ENCODE peak calls at places on chromosome 22, in eight cellular contexts. One of them, this sample, is unnamed.
A peak's percentile ranks its signal among the peaks of the same experiment; 100 is the strongest.

GRCh38 chr22:24107668-24108067 is 73.6 kb upstream of the SUSD2 start:
- DNase-seq in A549: no peak
- DNase-seq in IMR-90: peak; percentile 90
- DNase-seq in AG04450: peak; percentile 83
- DNase-seq in psoas muscle: peak; percentile 92
- DNase-seq in kidney: peak; percentile 86
- DNase-seq in kidney epithelial cell: no peak
- DNase-seq in astrocyte of the cerebellum: peak; percentile 93
- DNase-seq in this sample: peak; percentile 59

GRCh38 chr22:46484156-46484860 is 53.1 kb downstream of the CELSR1 start:
- DNase-seq in A549: no peak
- DNase-seq in IMR-90: no peak
- DNase-seq in AG04450: no peak
- DNase-seq in psoas muscle: no peak
- DNase-seq in kidney: peak; percentile 72
- DNase-seq in kidney epithelial cell: no peak
- DNase-seq in astrocyte of the cerebellum: no peak
- DNase-seq in this sample: no peak

GRCh38 chr22:23176645-23177027 is 3.7 kb upstream of the BCR start:
- DNase-seq in A549: no peak
- DNase-seq in IMR-90: no peak
- DNase-seq in AG04450: no peak
- DNase-seq in psoas muscle: no peak
- DNase-seq in kidney: no peak
- DNase-seq in kidney epithelial cell: no peak
- DNase-seq in astrocyte of the cerebellum: no peak
- DNase-seq in this sample: no peak

GRCh38 chr22:45242778-45243191 is 2.1 kb upstream of the KIAA0930 start:
- DNase-seq in A549: no peak
- DNase-seq in IMR-90: no peak
- DNase-seq in AG04450: no peak
- DNase-seq in psoas muscle: no peak
- DNase-seq in kidney: peak; percentile 69
- DNase-seq in kidney epithelial cell: no peak
- DNase-seq in astrocyte of the cerebellum: no peak
- DNase-seq in this sample: no peak

GRCh38 chr22:20834725-20835124 is 23.9 kb downstream of the PI4KA start:
- DNase-seq in A549: no peak
- DNase-seq in IMR-90: no peak
- DNase-seq in AG04450: no peak
- DNase-seq in psoas muscle: no peak
- DNase-seq in kidney: no peak
- DNase-seq in kidney epithelial cell: no peak
- DNase-seq in astrocyte of the cerebellum: no peak
- DNase-seq in this sample: no peak

GRCh38 chr22:35892192-35892591 is 136.4 kb downstream of the RBFOX2 start:
- DNase-seq in A549: no peak
- DNase-seq in IMR-90: peak; percentile 75
- DNase-seq in AG04450: peak; percentile 18
- DNase-seq in psoas muscle: no peak
- DNase-seq in kidney: no peak
- DNase-seq in kidney epithelial cell: no peak
- DNase-seq in astrocyte of the cerebellum: peak; percentile 64
- DNase-seq in this sample: peak; percentile 48

GRCh38 chr22:31162015-31162765 is 2.2 kb downstream of the RNF185 start:
- DNase-seq in A549: no peak
- DNase-seq in IMR-90: no peak
- DNase-seq in AG04450: no peak
- DNase-seq in psoas muscle: no peak
- DNase-seq in kidney: no peak
- DNase-seq in kidney epithelial cell: no peak
- DNase-seq in astrocyte of the cerebellum: no peak
- DNase-seq in this sample: no peak

GRCh38 chr22:24986816-24987215 is 34.3 kb downstream of the KIAA1671 start:
- DNase-seq in A549: no peak
- DNase-seq in IMR-90: no peak
- DNase-seq in AG04450: no peak
- DNase-seq in psoas muscle: no peak
- DNase-seq in kidney: no peak
- DNase-seq in kidney epithelial cell: no peak
- DNase-seq in astrocyte of the cerebellum: no peak
- DNase-seq in this sample: no peak

GRCh38 chr22:37898441-37899181 is 7.5 kb upstream of the MICALL1 start:
- DNase-seq in A549: no peak
- DNase-seq in IMR-90: no peak
- DNase-seq in AG04450: no peak
- DNase-seq in psoas muscle: no peak
- DNase-seq in kidney: no peak
- DNase-seq in kidney epithelial cell: no peak
- DNase-seq in astrocyte of the cerebellum: no peak
- DNase-seq in this sample: no peak

GRCh38 chr22:17063372-17064106 is 21.3 kb upstream of the IL17RA start:
- DNase-seq in A549: no peak
- DNase-seq in IMR-90: no peak
- DNase-seq in AG04450: no peak
- DNase-seq in psoas muscle: no peak
- DNase-seq in kidney: no peak
- DNase-seq in kidney epithelial cell: no peak
- DNase-seq in astrocyte of the cerebellum: no peak
- DNase-seq in this sample: no peak

GRCh38 chr22:41801147-41801819 is 804 bp downstream of the CCDC134 start:
- DNase-seq in A549: no peak
- DNase-seq in IMR-90: no peak
- DNase-seq in AG04450: no peak
- DNase-seq in psoas muscle: no peak
- DNase-seq in kidney: peak; percentile 0
- DNase-seq in kidney epithelial cell: no peak
- DNase-seq in astrocyte of the cerebellum: no peak
- DNase-seq in this sample: no peak

GRCh38 chr22:37519268-37520195 is at the start of gene CARD10:
- DNase-seq in A549: peak; percentile 28
- DNase-seq in IMR-90: no peak
- DNase-seq in AG04450: no peak
- DNase-seq in psoas muscle: no peak
- DNase-seq in kidney: peak; percentile 79
- DNase-seq in kidney epithelial cell: no peak
- DNase-seq in astrocyte of the cerebellum: no peak
- DNase-seq in this sample: no peak

GRCh38 chr22:46063861-46064235 is 86.5 kb upstream of the PPARA start:
- DNase-seq in A549: no peak
- DNase-seq in IMR-90: no peak
- DNase-seq in AG04450: no peak
- DNase-seq in psoas muscle: peak; percentile 59
- DNase-seq in kidney: peak; percentile 58
- DNase-seq in kidney epithelial cell: no peak
- DNase-seq in astrocyte of the cerebellum: no peak
- DNase-seq in this sample: no peak

GRCh38 chr22:39256979-39257378 is 12.2 kb upstream of the PDGFB start:
- DNase-seq in A549: no peak
- DNase-seq in IMR-90: no peak
- DNase-seq in AG04450: no peak
- DNase-seq in psoas muscle: no peak
- DNase-seq in kidney: no peak
- DNase-seq in kidney epithelial cell: no peak
- DNase-seq in astrocyte of the cerebellum: no peak
- DNase-seq in this sample: no peak

GRCh38 chr22:38828191-38828590 is 15.6 kb downstream of the NPTXR start:
- DNase-seq in A549: no peak
- DNase-seq in IMR-90: no peak
- DNase-seq in AG04450: no peak
- DNase-seq in psoas muscle: peak; percentile 19
- DNase-seq in kidney: peak; percentile 40
- DNase-seq in kidney epithelial cell: no peak
- DNase-seq in astrocyte of the cerebellum: no peak
- DNase-seq in this sample: no peak

GRCh38 chr22:20857838-20858614 is 585 bp downstream of the PI4KA start:
- DNase-seq in A549: peak; percentile 54
- DNase-seq in IMR-90: peak; percentile 85
- DNase-seq in AG04450: peak; percentile 61
- DNase-seq in psoas muscle: peak; percentile 91
- DNase-seq in kidney: peak; percentile 96
- DNase-seq in kidney epithelial cell: no peak
- DNase-seq in astrocyte of the cerebellum: peak; percentile 76
- DNase-seq in this sample: peak; percentile 28

DNA sequence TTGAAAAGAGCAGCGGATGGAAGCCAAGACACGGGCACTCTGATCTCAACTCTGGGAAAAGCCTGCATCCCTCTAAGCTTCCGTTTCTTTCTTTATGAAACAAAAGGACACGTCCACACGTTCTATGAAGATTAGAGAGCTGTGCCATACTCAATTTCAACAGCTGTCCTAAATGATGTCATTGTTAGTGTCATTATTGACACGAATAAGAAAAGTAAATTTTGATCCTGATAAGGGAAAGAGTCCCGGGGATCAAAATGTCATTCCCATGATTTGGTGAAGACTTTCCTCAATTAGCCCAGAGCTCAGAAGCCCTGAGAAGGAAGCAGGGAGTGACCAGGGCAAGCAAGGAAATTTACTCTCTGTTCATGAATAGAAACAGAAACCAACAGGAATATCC is 356.7 kb downstream of the LARGE1 start:
- DNase-seq in A549: no peak
- DNase-seq in IMR-90: no peak
- DNase-seq in AG04450: no peak
- DNase-seq in psoas muscle: no peak
- DNase-seq in kidney: no peak
- DNase-seq in kidney epithelial cell: no peak
- DNase-seq in astrocyte of the cerebellum: no peak
- DNase-seq in this sample: no peak
- H3K4me3 ChIP-seq in A549: no peak overlapping the region
- H3K4me3 ChIP-seq in IMR-90: no peak overlapping the region
- H3K4me3 ChIP-seq in AG04450: no peak overlapping the region
- H3K4me3 ChIP-seq in psoas muscle: no peak overlapping the region
- H3K4me3 ChIP-seq in kidney: no peak overlapping the region
- H3K4me3 ChIP-seq in kidney epithelial cell: no peak overlapping the region
- H3K4me3 ChIP-seq in astrocyte of the cerebellum: no peak overlapping the region
- H3K4me3 ChIP-seq in this sample: no peak overlapping the region

GRCh38 chr22:50701076-50701419 is 28.4 kb downstream of the SHANK3 start:
- DNase-seq in A549: no peak
- DNase-seq in IMR-90: no peak
- DNase-seq in AG04450: no peak
- DNase-seq in psoas muscle: peak; percentile 21
- DNase-seq in kidney: peak; percentile 63
- DNase-seq in kidney epithelial cell: no peak
- DNase-seq in astrocyte of the cerebellum: no peak
- DNase-seq in this sample: no peak

GRCh38 chr22:50700387-50701075 is 27.9 kb downstream of the SHANK3 start:
- DNase-seq in A549: no peak
- DNase-seq in IMR-90: no peak
- DNase-seq in AG04450: no peak
- DNase-seq in psoas muscle: peak; percentile 44
- DNase-seq in kidney: peak; percentile 54
- DNase-seq in kidney epithelial cell: no peak
- DNase-seq in astrocyte of the cerebellum: no peak
- DNase-seq in this sample: no peak

GRCh38 chr22:50699001-50699753 is 26.6 kb downstream of the SHANK3 start:
- DNase-seq in A549: no peak
- DNase-seq in IMR-90: no peak
- DNase-seq in AG04450: no peak
- DNase-seq in psoas muscle: peak; percentile 42
- DNase-seq in kidney: peak; percentile 48
- DNase-seq in kidney epithelial cell: no peak
- DNase-seq in astrocyte of the cerebellum: no peak
- DNase-seq in this sample: no peak

GRCh38 chr22:50698546-50698945 is 25.9 kb downstream of the SHANK3 start:
- DNase-seq in A549: no peak
- DNase-seq in IMR-90: no peak
- DNase-seq in AG04450: no peak
- DNase-seq in psoas muscle: peak; percentile 39
- DNase-seq in kidney: peak; percentile 73
- DNase-seq in kidney epithelial cell: no peak
- DNase-seq in astrocyte of the cerebellum: no peak
- DNase-seq in this sample: no peak

DNA sequence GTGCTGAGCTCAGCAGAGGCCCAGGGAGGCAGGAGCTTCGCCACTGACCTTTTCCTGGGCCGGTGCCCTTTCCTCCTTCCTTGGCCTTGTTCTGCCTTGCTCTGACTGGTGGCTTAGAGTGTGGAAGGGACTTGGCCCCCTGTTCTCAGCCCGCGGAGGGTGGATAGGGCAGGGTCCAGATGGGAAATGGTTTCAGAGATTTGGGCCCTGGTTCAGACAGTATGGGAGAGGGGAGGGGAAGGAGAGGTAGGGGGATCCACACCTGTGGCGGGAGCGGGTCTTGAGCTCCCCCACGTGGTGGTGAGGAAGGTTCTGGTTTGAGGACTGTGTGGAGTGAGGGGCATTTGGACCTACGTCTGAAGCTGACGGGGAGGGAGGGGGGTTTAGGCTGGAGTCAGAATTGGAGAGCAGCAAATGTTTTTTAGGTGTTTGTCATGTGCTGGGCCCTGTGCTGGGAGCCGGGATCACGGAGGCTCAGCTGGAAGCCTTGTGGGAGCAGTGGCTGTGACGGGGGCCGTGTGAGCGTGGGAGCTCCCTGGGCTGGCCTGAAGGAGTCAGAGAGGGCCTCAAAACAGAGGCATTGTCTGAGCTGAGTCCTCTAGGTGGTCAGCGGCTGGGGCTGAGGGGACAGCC is 27.2 kb downstream of the SHANK3 start:
- DNase-seq in A549: no peak
- DNase-seq in IMR-90: no peak
- DNase-seq in AG04450: no peak
- DNase-seq in psoas muscle: peak; percentile 16
- DNase-seq in kidney: peak; percentile 57
- DNase-seq in kidney epithelial cell: no peak
- DNase-seq in astrocyte of the cerebellum: no peak
- DNase-seq in this sample: no peak
- TF ChIP-seq CTCF in A549: no peak
- TF ChIP-seq CTCF in IMR-90: no peak
- TF ChIP-seq CTCF in AG04450: peak; percentile 19
- TF ChIP-seq CTCF in psoas muscle: peak; percentile 5
- TF ChIP-seq CTCF in kidney: no peak
- TF ChIP-seq CTCF in kidney epithelial cell: peak; percentile 54
- TF ChIP-seq CTCF in astrocyte of the cerebellum: peak; percentile 18
- TF ChIP-seq CTCF in this sample: no peak

GRCh38 chr22:19148417-19149046 is 1.6 kb downstream of the GSC2 start:
- DNase-seq in A549: no peak
- DNase-seq in IMR-90: no peak
- DNase-seq in AG04450: no peak
- DNase-seq in psoas muscle: no peak
- DNase-seq in kidney: no peak
- DNase-seq in kidney epithelial cell: no peak
- DNase-seq in astrocyte of the cerebellum: no peak
- DNase-seq in this sample: no peak
- H3K4me3 ChIP-seq in A549: peak overlapping the region; percentile 41
- H3K4me3 ChIP-seq in IMR-90: no peak overlapping the region
- H3K4me3 ChIP-seq in AG04450: no peak overlapping the region
- H3K4me3 ChIP-seq in psoas muscle: peak overlapping the region; percentile 57
- H3K4me3 ChIP-seq in kidney: no peak overlapping the region
- H3K4me3 ChIP-seq in kidney epithelial cell: no peak overlapping the region
- H3K4me3 ChIP-seq in astrocyte of the cerebellum: no peak overlapping the region
- H3K4me3 ChIP-seq in this sample: no peak overlapping the region

DNA sequence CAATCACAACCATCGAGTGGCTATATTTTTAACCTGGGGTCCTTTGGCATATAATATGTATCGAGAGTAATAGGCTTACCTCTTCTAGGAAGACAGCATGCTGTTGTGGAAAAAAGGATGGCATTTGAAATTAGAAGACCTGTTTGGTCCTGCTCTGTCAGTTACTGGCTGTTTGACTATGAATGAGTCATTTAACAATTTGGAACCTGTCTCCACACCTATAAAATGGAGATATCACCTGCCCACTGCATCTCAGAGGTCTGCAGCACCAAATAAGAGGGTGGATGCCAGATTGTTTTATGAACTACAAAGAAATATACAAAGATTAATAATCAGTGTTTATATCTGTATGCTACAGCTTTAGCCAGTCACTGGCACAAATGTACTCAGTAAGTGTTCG is 60.8 kb downstream of the SLC25A17 start:
- DNase-seq in A549: no peak
- DNase-seq in IMR-90: no peak
- DNase-seq in AG04450: no peak
- DNase-seq in psoas muscle: no peak
- DNase-seq in kidney: no peak
- DNase-seq in kidney epithelial cell: no peak
- DNase-seq in astrocyte of the cerebellum: no peak
- DNase-seq in this sample: no peak
- TF ChIP-seq CTCF in A549: no peak
- TF ChIP-seq CTCF in IMR-90: no peak
- TF ChIP-seq CTCF in AG04450: no peak
- TF ChIP-seq CTCF in psoas muscle: no peak
- TF ChIP-seq CTCF in kidney: no peak
- TF ChIP-seq CTCF in kidney epithelial cell: no peak
- TF ChIP-seq CTCF in astrocyte of the cerebellum: no peak
- TF ChIP-seq CTCF in this sample: no peak

This sample was measured in AG09309.